ENCODE peak calls at places on chromosomes 7 and 10, in eight cellular contexts. One of them, this sample, is unnamed.

GRCh38 chr7:127858091-127858914 is 172.9 kb downstream of the LRRC4 start:
- DNase-seq in gastrocnemius medialis: no peak
- DNase-seq in HFF-Myc: no peak
- DNase-seq in H1: no peak
- DNase-seq in mucosa of descending colon: no peak
- DNase-seq in psoas muscle: no peak
- DNase-seq in retinal pigment epithelial cell: no peak
- DNase-seq in OCI-LY7: no peak
- DNase-seq in this sample: no peak

GRCh38 chr10:94094540-94094939 is 100.8 kb downstream of the PLCE1 start:
- DNase-seq in gastrocnemius medialis: no peak
- DNase-seq in OCI-LY7: no peak
- DNase-seq in retinal pigment epithelial cell: no peak
- DNase-seq in psoas muscle: no peak
- DNase-seq in H1: no peak
- DNase-seq in HFF-Myc: no peak
- DNase-seq in mucosa of descending colon: no peak
- DNase-seq in this sample: no peak

GRCh38 chr7:132919776-132920175 is 162.1 kb downstream of the CHCHD3 start:
- DNase-seq in HFF-Myc: no peak
- DNase-seq in H1: no peak
- DNase-seq in OCI-LY7: no peak
- DNase-seq in gastrocnemius medialis: no peak
- DNase-seq in retinal pigment epithelial cell: no peak
- DNase-seq in mucosa of descending colon: no peak
- DNase-seq in psoas muscle: no peak
- DNase-seq in this sample: no peak

GRCh38 chr7:110317699-110318265 is 773.1 kb upstream of the LRRN3 start:
- DNase-seq in mucosa of descending colon: no peak
- DNase-seq in H1: no peak
- DNase-seq in psoas muscle: no peak
- DNase-seq in OCI-LY7: no peak
- DNase-seq in gastrocnemius medialis: no peak
- DNase-seq in HFF-Myc: peak
- DNase-seq in retinal pigment epithelial cell: peak
- DNase-seq in this sample: peak

GRCh38 chr7:116689787-116690186 is 17.8 kb downstream of the MET start:
- DNase-seq in OCI-LY7: peak
- DNase-seq in HFF-Myc: no peak
- DNase-seq in retinal pigment epithelial cell: no peak
- DNase-seq in psoas muscle: no peak
- DNase-seq in gastrocnemius medialis: no peak
- DNase-seq in H1: no peak
- DNase-seq in mucosa of descending colon: no peak
- DNase-seq in this sample: no peak

GRCh38 chr7:116249969-116250553 is 39.7 kb downstream of the TES start:
- DNase-seq in gastrocnemius medialis: no peak
- DNase-seq in mucosa of descending colon: no peak
- DNase-seq in retinal pigment epithelial cell: no peak
- DNase-seq in psoas muscle: no peak
- DNase-seq in H1: no peak
- DNase-seq in HFF-Myc: no peak
- DNase-seq in OCI-LY7: no peak
- DNase-seq in this sample: no peak

GRCh38 chr7:158955932-158956804 is 99.8 kb downstream of the DYNC2I1 start:
- DNase-seq in H1: no peak
- DNase-seq in mucosa of descending colon: no peak
- DNase-seq in retinal pigment epithelial cell: no peak
- DNase-seq in OCI-LY7: no peak
- DNase-seq in HFF-Myc: no peak
- DNase-seq in gastrocnemius medialis: no peak
- DNase-seq in psoas muscle: no peak
- DNase-seq in this sample: no peak

GRCh38 chr7:130914589-130915294 is 180.7 kb upstream of the KLF14 start:
- DNase-seq in OCI-LY7: no peak
- DNase-seq in retinal pigment epithelial cell: no peak
- DNase-seq in mucosa of descending colon: no peak
- DNase-seq in psoas muscle: no peak
- DNase-seq in gastrocnemius medialis: no peak
- DNase-seq in H1: no peak
- DNase-seq in HFF-Myc: no peak
- DNase-seq in this sample: no peak

GRCh38 chr7:105857009-105857952 is 19.1 kb downstream of the ATXN7L1 start:
- DNase-seq in HFF-Myc: no peak
- DNase-seq in gastrocnemius medialis: no peak
- DNase-seq in retinal pigment epithelial cell: no peak
- DNase-seq in psoas muscle: no peak
- DNase-seq in mucosa of descending colon: no peak
- DNase-seq in H1: no peak
- DNase-seq in OCI-LY7: no peak
- DNase-seq in this sample: no peak

GRCh38 chr7:45890902-45891461 is 2.7 kb downstream of the IGFBP1 start:
- DNase-seq in H1: no peak
- DNase-seq in retinal pigment epithelial cell: no peak
- DNase-seq in HFF-Myc: peak
- DNase-seq in OCI-LY7: peak
- DNase-seq in gastrocnemius medialis: no peak
- DNase-seq in psoas muscle: no peak
- DNase-seq in mucosa of descending colon: no peak
- DNase-seq in this sample: peak

GRCh38 chr10:133308431-133309110 is at the start of the genes TUBGCP2 and ZNF511:
- DNase-seq in retinal pigment epithelial cell: no peak
- DNase-seq in OCI-LY7: peak
- DNase-seq in gastrocnemius medialis: peak
- DNase-seq in mucosa of descending colon: peak
- DNase-seq in H1: no peak
- DNase-seq in HFF-Myc: no peak
- DNase-seq in psoas muscle: peak
- DNase-seq in this sample: peak

GRCh38 chr7:152544481-152544927 is 108.7 kb upstream of the KMT2C start:
- DNase-seq in HFF-Myc: no peak
- DNase-seq in gastrocnemius medialis: no peak
- DNase-seq in retinal pigment epithelial cell: no peak
- DNase-seq in mucosa of descending colon: no peak
- DNase-seq in H1: peak
- DNase-seq in OCI-LY7: no peak
- DNase-seq in psoas muscle: no peak
- DNase-seq in this sample: no peak

GRCh38 chr10:110337906-110338305 is 33.2 kb upstream of the SMNDC1 start:
- DNase-seq in HFF-Myc: no peak
- DNase-seq in OCI-LY7: no peak
- DNase-seq in gastrocnemius medialis: no peak
- DNase-seq in mucosa of descending colon: no peak
- DNase-seq in retinal pigment epithelial cell: no peak
- DNase-seq in psoas muscle: peak
- DNase-seq in H1: no peak
- DNase-seq in this sample: no peak

GRCh38 chr7:151076863-151077704 is 3.5 kb downstream of the FASTK start:
- DNase-seq in psoas muscle: no peak
- DNase-seq in OCI-LY7: no peak
- DNase-seq in retinal pigment epithelial cell: no peak
- DNase-seq in HFF-Myc: no peak
- DNase-seq in H1: no peak
- DNase-seq in mucosa of descending colon: peak
- DNase-seq in gastrocnemius medialis: no peak
- DNase-seq in this sample: no peak

GRCh38 chr7:84216477-84216876 is 21.9 kb upstream of the SEMA3A start:
- DNase-seq in gastrocnemius medialis: no peak
- DNase-seq in H1: no peak
- DNase-seq in mucosa of descending colon: no peak
- DNase-seq in retinal pigment epithelial cell: no peak
- DNase-seq in HFF-Myc: no peak
- DNase-seq in psoas muscle: no peak
- DNase-seq in OCI-LY7: no peak
- DNase-seq in this sample: no peak

GRCh38 chr7:81603-82342 is 110.6 kb upstream of the FAM20C start:
- DNase-seq in psoas muscle: no peak
- DNase-seq in H1: no peak
- DNase-seq in OCI-LY7: no peak
- DNase-seq in HFF-Myc: no peak
- DNase-seq in retinal pigment epithelial cell: no peak
- DNase-seq in mucosa of descending colon: no peak
- DNase-seq in gastrocnemius medialis: no peak
- DNase-seq in this sample: no peak

GRCh38 chr7:80259-81236 is 111.8 kb upstream of the FAM20C start:
- DNase-seq in mucosa of descending colon: peak
- DNase-seq in retinal pigment epithelial cell: no peak
- DNase-seq in HFF-Myc: no peak
- DNase-seq in psoas muscle: no peak
- DNase-seq in gastrocnemius medialis: no peak
- DNase-seq in OCI-LY7: no peak
- DNase-seq in H1: no peak
- DNase-seq in this sample: no peak

GRCh38 chr7:83166-83840 is 109.1 kb upstream of the FAM20C start:
- DNase-seq in HFF-Myc: no peak
- DNase-seq in psoas muscle: no peak
- DNase-seq in H1: no peak
- DNase-seq in OCI-LY7: no peak
- DNase-seq in retinal pigment epithelial cell: no peak
- DNase-seq in gastrocnemius medialis: no peak
- DNase-seq in mucosa of descending colon: no peak
- DNase-seq in this sample: no peak

GRCh38 chr7:83861-84632 is 108.3 kb upstream of the FAM20C start:
- DNase-seq in HFF-Myc: no peak
- DNase-seq in retinal pigment epithelial cell: no peak
- DNase-seq in OCI-LY7: no peak
- DNase-seq in psoas muscle: no peak
- DNase-seq in H1: no peak
- DNase-seq in mucosa of descending colon: no peak
- DNase-seq in gastrocnemius medialis: no peak
- DNase-seq in this sample: no peak

GRCh38 chr7:82343-83155 is 109.8 kb upstream of the FAM20C start:
- DNase-seq in H1: no peak
- DNase-seq in psoas muscle: no peak
- DNase-seq in retinal pigment epithelial cell: no peak
- DNase-seq in OCI-LY7: no peak
- DNase-seq in HFF-Myc: no peak
- DNase-seq in gastrocnemius medialis: no peak
- DNase-seq in mucosa of descending colon: peak
- DNase-seq in this sample: no peak
- TF ChIP-seq CTCF in H1: peak
- TF ChIP-seq CTCF in psoas muscle: no peak
- TF ChIP-seq CTCF in retinal pigment epithelial cell: no peak
- TF ChIP-seq CTCF in OCI-LY7: no peak
- TF ChIP-seq CTCF in HFF-Myc: no peak
- TF ChIP-seq CTCF in gastrocnemius medialis: no peak
- TF ChIP-seq CTCF in mucosa of descending colon: no peak
- TF ChIP-seq CTCF in this sample: no peak

GRCh38 chr10:99529483-99530107 is 3.1 kb upstream of the NKX2-3 start:
- DNase-seq in gastrocnemius medialis: no peak
- DNase-seq in psoas muscle: no peak
- DNase-seq in HFF-Myc: no peak
- DNase-seq in OCI-LY7: no peak
- DNase-seq in mucosa of descending colon: no peak
- DNase-seq in H1: no peak
- DNase-seq in retinal pigment epithelial cell: no peak
- DNase-seq in this sample: no peak
- H3K4me3 ChIP-seq in gastrocnemius medialis: no peak
- H3K4me3 ChIP-seq in psoas muscle: no peak
- H3K4me3 ChIP-seq in HFF-Myc: no peak
- H3K4me3 ChIP-seq in OCI-LY7: no peak
- H3K4me3 ChIP-seq in mucosa of descending colon: no peak
- H3K4me3 ChIP-seq in H1: no peak
- H3K4me3 ChIP-seq in retinal pigment epithelial cell: no peak
- H3K4me3 ChIP-seq in this sample: no peak

DNA sequence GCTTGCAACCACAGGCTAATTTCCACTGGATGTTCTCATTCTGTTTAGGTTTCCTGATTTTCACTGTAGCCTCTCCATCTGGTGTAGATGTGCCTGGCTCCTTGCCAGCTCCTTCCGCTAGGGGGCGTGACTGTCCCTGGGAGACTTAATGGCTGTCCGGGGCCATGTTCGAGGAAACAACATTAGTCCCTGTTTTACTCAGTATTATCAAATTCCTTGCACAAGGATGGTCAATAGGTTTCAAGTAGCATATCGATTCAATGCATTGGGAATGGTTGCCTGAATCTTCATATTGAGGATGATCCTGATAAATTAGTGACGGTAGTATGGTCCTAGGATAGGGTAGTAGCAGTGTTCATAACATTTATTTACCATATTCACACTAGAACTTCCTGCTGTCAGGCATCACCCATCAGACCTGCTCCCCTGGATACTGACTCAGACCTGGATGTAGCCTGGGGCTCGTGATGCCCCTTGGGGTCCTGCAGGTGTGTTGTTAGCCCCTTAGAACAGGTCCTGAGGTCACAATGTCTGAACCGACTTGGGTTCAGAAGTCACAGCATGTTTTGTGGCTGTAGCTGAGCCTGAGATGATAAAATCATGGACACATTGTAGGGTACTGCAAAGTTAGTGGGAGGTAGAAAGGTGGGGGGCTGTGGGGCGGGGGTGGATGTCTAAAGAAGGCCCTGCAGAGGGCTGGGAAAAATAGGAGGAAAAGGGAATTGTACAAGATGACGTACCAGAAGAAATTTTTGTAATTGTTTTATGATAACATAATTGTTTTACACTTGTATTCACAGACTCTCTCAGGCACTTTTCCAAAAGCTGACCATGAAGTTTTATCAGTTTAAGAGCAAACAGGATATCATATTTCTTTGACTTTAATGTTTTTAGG is 8.9 kb upstream of the EXOC6 start:
- DNase-seq in HFF-Myc: peak
- DNase-seq in mucosa of descending colon: peak
- DNase-seq in OCI-LY7: peak
- DNase-seq in H1: no peak
- DNase-seq in psoas muscle: peak
- DNase-seq in retinal pigment epithelial cell: no peak
- DNase-seq in gastrocnemius medialis: no peak
- DNase-seq in this sample: peak
- TF ChIP-seq CTCF in HFF-Myc: peak
- TF ChIP-seq CTCF in mucosa of descending colon: peak
- TF ChIP-seq CTCF in OCI-LY7: peak
- TF ChIP-seq CTCF in H1: peak
- TF ChIP-seq CTCF in psoas muscle: peak
- TF ChIP-seq CTCF in retinal pigment epithelial cell: peak
- TF ChIP-seq CTCF in gastrocnemius medialis: no peak
- TF ChIP-seq CTCF in this sample: peak

GRCh38 chr10:664248-664647 is 25.2 kb downstream of the DIP2C start:
- DNase-seq in H1: no peak
- DNase-seq in psoas muscle: no peak
- DNase-seq in gastrocnemius medialis: no peak
- DNase-seq in retinal pigment epithelial cell: no peak
- DNase-seq in HFF-Myc: no peak
- DNase-seq in mucosa of descending colon: no peak
- DNase-seq in OCI-LY7: no peak
- DNase-seq in this sample: no peak

GRCh38 chr10:663466-663751 is 26.1 kb downstream of the DIP2C start:
- DNase-seq in gastrocnemius medialis: no peak
- DNase-seq in retinal pigment epithelial cell: no peak
- DNase-seq in psoas muscle: no peak
- DNase-seq in mucosa of descending colon: peak
- DNase-seq in H1: no peak
- DNase-seq in OCI-LY7: no peak
- DNase-seq in HFF-Myc: no peak
- DNase-seq in this sample: no peak

GRCh38 chr10:662686-663465 is 26.6 kb downstream of the DIP2C start:
- DNase-seq in H1: no peak
- DNase-seq in retinal pigment epithelial cell: no peak
- DNase-seq in gastrocnemius medialis: no peak
- DNase-seq in mucosa of descending colon: peak
- DNase-seq in OCI-LY7: no peak
- DNase-seq in HFF-Myc: no peak
- DNase-seq in psoas muscle: no peak
- DNase-seq in this sample: no peak

GRCh38 chr10:664893-665292 is 24.6 kb downstream of the DIP2C start:
- DNase-seq in H1: no peak
- DNase-seq in OCI-LY7: no peak
- DNase-seq in gastrocnemius medialis: no peak
- DNase-seq in mucosa of descending colon: no peak
- DNase-seq in psoas muscle: no peak
- DNase-seq in retinal pigment epithelial cell: no peak
- DNase-seq in HFF-Myc: no peak
- DNase-seq in this sample: no peak

GRCh38 chr10:663844-664243 is 25.6 kb downstream of the DIP2C start:
- DNase-seq in H1: no peak
- DNase-seq in mucosa of descending colon: peak
- DNase-seq in gastrocnemius medialis: no peak
- DNase-seq in HFF-Myc: no peak
- DNase-seq in OCI-LY7: no peak
- DNase-seq in psoas muscle: no peak
- DNase-seq in retinal pigment epithelial cell: no peak
- DNase-seq in this sample: no peak
- H3K4me3 ChIP-seq in H1: no peak
- H3K4me3 ChIP-seq in mucosa of descending colon: no peak
- H3K4me3 ChIP-seq in gastrocnemius medialis: no peak
- H3K4me3 ChIP-seq in HFF-Myc: no peak
- H3K4me3 ChIP-seq in OCI-LY7: no peak
- H3K4me3 ChIP-seq in psoas muscle: no peak
- H3K4me3 ChIP-seq in retinal pigment epithelial cell: no peak
- H3K4me3 ChIP-seq in this sample: no peak